ENCODE peak calls at places on chromosomes 16 and 17, in seven cellular contexts. A is body of pancreas; F is CD4-positive, CD25-positive, alpha-beta regulatory T cell; Y is thoracic aorta; M is cardiac muscle cell; D is OCI-LY7; H is neural progenitor cell. J is an unnamed sample.

GRCh38 chr16:35629001-35629400 is 2169.6 kb downstream of the TP53TG3F start:
- DNase-seq in A (no peak), F (no peak), Y (no peak), M (no peak), D (no peak), H (no peak), J (no peak)

GRCh38 chr17:44438634-44439033 is 49.2 kb upstream of the ITGA2B start:
- DNase-seq in A (peak; percentile 13), F (no peak), Y (no peak), M (peak; percentile 34), D (peak; percentile 4), H (peak; percentile 6), J (no peak)

GRCh38 chr16:24635900-24636610 is 93.4 kb upstream of the TNRC6A start:
- DNase-seq in A (peak; percentile 82), F (no peak), Y (no peak), M (peak; percentile 52), D (no peak), H (no peak), J (no peak)

GRCh38 chr16:82184213-82184612 is 14.2 kb upstream of the MPHOSPH6 start:
- DNase-seq in A (no peak), F (no peak), Y (no peak), M (no peak), D (no peak), H (no peak), J (no peak)

GRCh38 chr17:4101127-4101798 is 41.6 kb downstream of the ZZEF1 start:
- DNase-seq in A (no peak), F (peak; percentile 25), Y (no peak), M (no peak), D (no peak), H (no peak), J (no peak)

GRCh38 chr16:2912330-2913199 is 834 bp downstream of the FLYWCH1 start:
- DNase-seq in A (peak; percentile 32), F (peak; percentile 34), Y (no peak), M (peak; percentile 44), D (peak; percentile 37), H (peak; percentile 58), J (peak; percentile 25)

GRCh38 chr17:49401971-49402491 is 12.7 kb downstream of the PHB1 start:
- DNase-seq in A (no peak), F (no peak), Y (no peak), M (no peak), D (no peak), H (peak; percentile 23), J (no peak)

GRCh38 chr17:67666710-67667109 is 51.0 kb upstream of the NOL11 start:
- DNase-seq in A (no peak), F (no peak), Y (no peak), M (no peak), D (no peak), H (no peak), J (no peak)

GRCh38 chr17:30472238-30472890 is 4.8 kb upstream of the GOSR1 start:
- DNase-seq in A (no peak), F (no peak), Y (no peak), M (no peak), D (no peak), H (no peak), J (no peak)

GRCh38 chr17:38672788-38673713 is 1.7 kb downstream of the EPOP start:
- DNase-seq in A (no peak), F (no peak), Y (no peak), M (no peak), D (no peak), H (peak; percentile 50), J (no peak)

GRCh38 chr16:14133907-14134306 is 62.8 kb downstream of the MRTFB start:
- DNase-seq in A (no peak), F (no peak), Y (no peak), M (no peak), D (no peak), H (no peak), J (no peak)

GRCh38 chr16:14135704-14136103 is 64.6 kb downstream of the MRTFB start:
- DNase-seq in A (no peak), F (no peak), Y (no peak), M (no peak), D (no peak), H (no peak), J (no peak)

GRCh38 chr16:14131774-14132695 is 60.9 kb downstream of the MRTFB start:
- DNase-seq in A (no peak), F (no peak), Y (no peak), M (no peak), D (no peak), H (no peak), J (no peak)

GRCh38 chr16:14129502-14129901 is 58.4 kb downstream of the MRTFB start:
- DNase-seq in A (no peak), F (no peak), Y (no peak), M (no peak), D (no peak), H (no peak), J (no peak)

DNA sequence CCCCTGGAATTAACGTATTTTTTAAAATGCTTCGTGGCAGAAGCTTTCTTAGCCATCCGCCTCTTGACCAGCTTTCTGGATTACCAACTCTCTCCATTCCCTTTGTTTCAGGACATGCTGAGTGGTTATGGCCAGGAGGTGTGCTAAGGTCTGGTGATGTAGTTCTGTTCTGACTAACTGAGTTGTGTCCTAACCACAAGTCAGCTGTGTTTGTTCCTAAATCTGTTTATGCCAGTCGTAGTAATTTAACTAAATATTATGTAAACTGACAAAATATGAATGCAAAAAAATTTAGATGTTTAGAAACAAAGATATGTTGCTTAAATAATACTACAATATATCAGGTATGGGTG is 61.6 kb downstream of the MRTFB start:
- DNase-seq in A (no peak), F (no peak), Y (no peak), M (no peak), D (no peak), H (no peak), J (no peak)
- H3K4me1 ChIP-seq in A (peaks cover 15% of the 10 kb centered on the region), F (no peaks in the 10 kb centered on the region), Y (no peaks in the 10 kb centered on the region), M (peaks cover 7% of the 10 kb centered on the region), D (no peaks in the 10 kb centered on the region), H (no peaks in the 10 kb centered on the region), J (no peaks in the 10 kb centered on the region)

GRCh38 chr16:54048994-54049929 is 237.3 kb downstream of the IRX3 start:
- DNase-seq in A (no peak), F (no peak), Y (no peak), M (no peak), D (no peak), H (peak; percentile 43), J (no peak)

GRCh38 chr16:54052271-54052670 is 234.3 kb downstream of the IRX3 start:
- DNase-seq in A (no peak), F (no peak), Y (no peak), M (no peak), D (no peak), H (no peak), J (no peak)

GRCh38 chr16:54050281-54051210 is 236.0 kb downstream of the IRX3 start:
- DNase-seq in A (no peak), F (no peak), Y (no peak), M (no peak), D (no peak), H (peak; percentile 39), J (no peak)

GRCh38 chr16:54054237-54054780 is 232.3 kb downstream of the IRX3 start:
- DNase-seq in A (no peak), F (no peak), Y (no peak), M (no peak), D (no peak), H (peak; percentile 58), J (no peak)

DNA sequence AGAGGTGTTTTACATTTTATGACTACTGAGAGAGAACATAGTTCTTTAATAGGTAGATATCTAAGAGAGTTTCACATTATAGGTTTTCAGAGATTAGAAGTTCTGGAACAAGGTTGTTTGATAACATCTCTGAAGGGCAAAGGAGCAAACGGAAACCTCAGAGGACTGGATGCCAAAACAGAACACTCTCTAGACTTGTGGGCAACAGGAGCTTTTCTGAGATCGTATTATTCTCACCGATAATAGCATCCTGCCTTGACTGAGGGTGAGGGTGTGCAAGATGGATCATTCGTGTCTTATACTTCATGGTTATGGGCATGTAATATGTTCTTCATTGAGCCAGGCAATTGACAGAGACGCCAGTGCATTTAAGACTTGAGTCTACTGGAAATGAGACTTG is 234.8 kb downstream of the IRX3 start:
- DNase-seq in A (no peak), F (no peak), Y (no peak), M (no peak), D (no peak), H (no peak), J (no peak)
- H3K4me1 ChIP-seq in A (no peaks in the 10 kb centered on the region), F (no peaks in the 10 kb centered on the region), Y (no peaks in the 10 kb centered on the region), M (peaks cover 17% of the 10 kb centered on the region), D (no peaks in the 10 kb centered on the region), H (peaks cover 53% of the 10 kb centered on the region), J (no peaks in the 10 kb centered on the region)

GRCh38 chr16:84842516-84843148 is 22.8 kb downstream of the CRISPLD2 start:
- DNase-seq in A (no peak), F (no peak), Y (no peak), M (no peak), D (no peak), H (no peak), J (no peak)
- H3K4me1 ChIP-seq in A (peaks cover 4% of the 10 kb centered on the region), F (no peaks in the 10 kb centered on the region), Y (peaks cover 3% of the 10 kb centered on the region), M (no peaks in the 10 kb centered on the region), D (no peaks in the 10 kb centered on the region), H (peaks cover 45% of the 10 kb centered on the region), J (no peaks in the 10 kb centered on the region)

GRCh38 chr17:46813920-46814319 is 4.6 kb downstream of the WNT3 start:
- DNase-seq in A (no peak), F (no peak), Y (no peak), M (no peak), D (no peak), H (no peak), J (no peak)

GRCh38 chr17:46811978-46812583 is 6.4 kb downstream of the WNT3 start:
- DNase-seq in A (no peak), F (no peak), Y (no peak), M (no peak), D (no peak), H (peak; percentile 26), J (no peak)

GRCh38 chr17:46809110-46809571 is 9.4 kb downstream of the WNT3 start:
- DNase-seq in A (no peak), F (no peak), Y (no peak), M (peak; percentile 32), D (no peak), H (no peak), J (no peak)

GRCh38 chr17:46812624-46813318 is 5.7 kb downstream of the WNT3 start:
- DNase-seq in A (no peak), F (no peak), Y (no peak), M (no peak), D (no peak), H (no peak), J (no peak)

GRCh38 chr17:46810837-46811236 is 7.7 kb downstream of the WNT3 start:
- DNase-seq in A (no peak), F (no peak), Y (no peak), M (no peak), D (no peak), H (no peak), J (no peak)
- H3K4me1 ChIP-seq in A (no peaks in the 10 kb centered on the region), F (no peaks in the 10 kb centered on the region), Y (no peaks in the 10 kb centered on the region), M (peaks cover 6% of the 10 kb centered on the region), D (peaks cover 12% of the 10 kb centered on the region), H (no peaks in the 10 kb centered on the region), J (no peaks in the 10 kb centered on the region)

J was measured in naive thymus-derived CD4-positive, alpha-beta T cell.